ENCODE peak calls at places on chromosomes 3 and 15, in four cellular contexts. U, G, F and X are unnamed samples.

GRCh38 chr3:55235416-55235815 is 251.7 kb downstream of the WNT5A start:
- DNase-seq in U (no peak), G (no peak), F (no peak), X (no peak)

GRCh38 chr15:41493205-41493901 is at the start of gene ITPKA:
- DNase-seq in U (peak), G (peak), F (peak), X (peak)

GRCh38 chr3:185865277-185865676 is 40.4 kb upstream of the IGF2BP2 start:
- DNase-seq in U (no peak), G (no peak), F (no peak), X (no peak)

GRCh38 chr3:39148116-39149058 is 5.0 kb downstream of the CSRNP1 start:
- DNase-seq in U (no peak), G (no peak), F (no peak), X (peak)

GRCh38 chr15:95812491-95812890 is 518.0 kb upstream of the NR2F2 start:
- DNase-seq in U (no peak), G (no peak), F (peak), X (no peak)

GRCh38 chr3:46695177-46695961 is 1.9 kb upstream of the ALS2CL start:
- DNase-seq in U (peak), G (peak), F (peak), X (peak)

GRCh38 chr15:90015749-90016148 is 14.6 kb downstream of the ZNF710 start:
- DNase-seq in U (no peak), G (no peak), F (no peak), X (no peak)

GRCh38 chr3:160869825-160870224 is 113.8 kb downstream of the PPM1L start:
- DNase-seq in U (no peak), G (no peak), F (peak), X (no peak)

GRCh38 chr3:15287565-15288330 is 44.6 kb downstream of the SH3BP5 start:
- DNase-seq in U (no peak), G (peak), F (peak), X (no peak)

GRCh38 chr3:184314700-184315505 is 497 bp downstream of the EIF4G1 start:
- DNase-seq in U (peak), G (peak), F (peak), X (no peak)

GRCh38 chr3:58835075-58835474 is 168.5 kb upstream of the FAM3D start:
- DNase-seq in U (no peak), G (no peak), F (peak), X (no peak)

GRCh38 chr15:89358435-89358754 is 23.8 kb upstream of the POLG start:
- DNase-seq in U (no peak), G (no peak), F (no peak), X (no peak)

GRCh38 chr15:58521293-58521991 is 89.7 kb downstream of the LIPC start:
- DNase-seq in U (no peak), G (peak), F (peak), X (no peak)

GRCh38 chr3:39146611-39147373 is 6.6 kb downstream of the CSRNP1 start:
- DNase-seq in U (peak), G (peak), F (peak), X (peak)

GRCh38 chr3:76826915-76827314 is 213.0 kb upstream of the ROBO2 start:
- DNase-seq in U (no peak), G (no peak), F (no peak), X (no peak)

GRCh38 chr3:115916866-115917265 is 293.6 kb downstream of the GAP43 start:
- DNase-seq in U (no peak), G (no peak), F (no peak), X (no peak)

GRCh38 chr15:45187894-45188830 is at the start of gene SHF:
- DNase-seq in U (peak), G (no peak), F (peak), X (peak)

GRCh38 chr3:138289260-138289659 is 40.4 kb downstream of the NME9 start:
- DNase-seq in U (no peak), G (no peak), F (no peak), X (no peak)

GRCh38 chr3:64215559-64215958 is 9.7 kb downstream of the PRICKLE2 start:
- DNase-seq in U (no peak), G (no peak), F (no peak), X (no peak)

GRCh38 chr3:64215084-64215483 is 10.2 kb downstream of the PRICKLE2 start:
- DNase-seq in U (no peak), G (no peak), F (no peak), X (no peak)

GRCh38 chr3:64213224-64213893 is 11.9 kb downstream of the PRICKLE2 start:
- DNase-seq in U (no peak), G (no peak), F (no peak), X (no peak)

GRCh38 chr3:64214697-64215018 is 10.6 kb downstream of the PRICKLE2 start:
- DNase-seq in U (no peak), G (no peak), F (peak), X (no peak)

DNA sequence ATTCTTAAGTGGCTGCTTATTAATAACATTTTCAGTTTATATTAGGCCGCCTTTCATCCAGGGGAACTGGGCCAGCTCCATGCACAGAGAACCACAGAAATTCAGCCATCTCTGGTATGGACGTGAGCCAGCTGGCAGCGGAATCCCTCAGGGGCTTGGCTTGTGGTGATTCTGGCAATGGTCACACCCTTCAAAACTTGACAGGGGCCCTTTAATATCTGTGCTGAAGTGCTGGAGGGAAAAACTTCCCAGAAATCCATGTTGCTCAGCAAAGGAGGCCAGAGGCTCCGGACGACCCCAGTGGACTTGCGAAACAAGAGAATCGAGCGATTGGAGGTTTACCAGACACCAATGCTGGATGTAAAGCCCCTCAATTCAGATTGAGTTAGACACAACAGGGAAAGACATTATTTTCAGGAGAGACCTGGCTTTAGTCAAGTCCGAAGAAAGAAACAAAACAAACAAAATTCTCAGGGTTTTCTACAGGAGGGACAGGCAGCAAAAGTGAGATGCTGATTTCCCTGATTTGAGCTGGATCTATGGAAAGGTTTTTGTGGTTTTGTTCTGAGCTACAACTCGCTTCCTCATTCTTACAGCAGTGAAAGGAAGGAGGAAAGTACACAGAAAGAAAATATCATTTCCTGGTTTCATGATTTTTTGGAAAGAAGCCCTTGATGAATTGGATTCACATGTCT is 11.1 kb downstream of the PRICKLE2 start:
- DNase-seq in U (no peak), G (peak), F (peak), X (no peak)
- H3K4me3 ChIP-seq in U (no peak), G (peak), F (peak), X (no peak)

GRCh38 chr3:86951343-86951742 is 39.6 kb downstream of the VGLL3 start:
- DNase-seq in U (no peak), G (no peak), F (no peak), X (no peak)

GRCh38 chr3:86954226-86954625 is 36.7 kb downstream of the VGLL3 start:
- DNase-seq in U (no peak), G (no peak), F (no peak), X (no peak)

GRCh38 chr3:86950717-86951116 is 40.2 kb downstream of the VGLL3 start:
- DNase-seq in U (no peak), G (no peak), F (no peak), X (no peak)

GRCh38 chr3:86958534-86958933 is 32.4 kb downstream of the VGLL3 start:
- DNase-seq in U (no peak), G (no peak), F (peak), X (no peak)

GRCh38 chr3:86954751-86955150 is 36.2 kb downstream of the VGLL3 start:
- DNase-seq in U (no peak), G (no peak), F (no peak), X (no peak)
- H3K4me3 ChIP-seq in U (no peak), G (no peak), F (no peak), X (no peak)

DNA sequence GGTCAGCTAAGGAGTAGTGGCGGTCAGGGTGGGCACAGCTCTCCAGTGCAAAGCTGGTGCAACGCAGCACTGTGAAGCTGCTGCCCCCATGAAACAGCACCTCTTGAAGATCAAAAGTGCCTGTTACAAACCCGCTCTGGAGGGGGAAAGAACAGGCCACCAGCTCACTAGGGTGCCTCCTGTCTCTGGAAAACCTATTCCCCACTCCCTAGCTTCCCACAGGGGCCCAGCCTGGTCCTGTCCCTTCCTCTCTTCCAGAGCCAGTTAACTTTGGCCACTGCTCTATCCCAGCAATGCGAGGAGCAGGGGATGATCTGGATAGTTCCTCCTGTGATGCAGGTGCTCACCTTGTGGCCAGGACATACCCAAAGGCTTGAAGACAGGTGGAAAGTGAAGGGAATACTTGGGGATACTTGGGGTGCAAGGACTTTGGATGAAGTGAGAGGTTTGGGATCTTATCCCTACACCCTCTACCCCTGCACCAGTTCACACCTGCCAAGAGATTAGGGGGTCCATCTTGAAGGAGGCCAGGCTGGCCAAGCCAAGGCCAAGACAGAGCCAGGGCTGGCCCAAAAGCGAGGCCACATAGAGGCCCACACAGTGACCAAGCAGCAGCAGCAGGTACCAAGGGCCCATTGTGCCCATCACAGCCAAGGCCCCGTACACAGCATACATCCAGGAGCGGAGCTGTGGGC is 4.2 kb downstream of the HHATL start:
- DNase-seq in U (no peak), G (no peak), F (no peak), X (no peak)
- H3K4me3 ChIP-seq in U (no peak), G (no peak), F (no peak), X (no peak)

DNA sequence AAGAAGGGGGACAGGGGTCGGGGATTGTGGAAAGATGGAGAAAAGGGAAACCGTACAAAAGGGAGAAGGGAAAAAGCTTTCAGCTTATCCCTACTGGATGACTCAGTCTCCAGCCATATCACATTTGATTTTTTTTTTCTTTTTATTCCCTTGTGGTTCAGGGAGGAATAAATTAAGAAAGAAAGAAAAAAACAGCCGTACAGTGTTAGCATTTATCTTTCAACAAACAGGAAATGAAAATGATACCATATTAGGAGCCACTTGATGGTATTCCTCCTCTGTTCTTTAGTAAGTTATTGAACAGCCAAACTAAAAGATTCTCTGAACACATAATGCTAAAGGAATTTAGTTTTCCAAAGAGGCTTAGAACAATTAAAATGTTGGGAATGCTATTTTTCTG is 594.4 kb downstream of the FOXP1 start:
- DNase-seq in U (no peak), G (no peak), F (peak), X (peak)
- H3K4me3 ChIP-seq in U (no peak), G (no peak), F (no peak), X (no peak)

DNA sequence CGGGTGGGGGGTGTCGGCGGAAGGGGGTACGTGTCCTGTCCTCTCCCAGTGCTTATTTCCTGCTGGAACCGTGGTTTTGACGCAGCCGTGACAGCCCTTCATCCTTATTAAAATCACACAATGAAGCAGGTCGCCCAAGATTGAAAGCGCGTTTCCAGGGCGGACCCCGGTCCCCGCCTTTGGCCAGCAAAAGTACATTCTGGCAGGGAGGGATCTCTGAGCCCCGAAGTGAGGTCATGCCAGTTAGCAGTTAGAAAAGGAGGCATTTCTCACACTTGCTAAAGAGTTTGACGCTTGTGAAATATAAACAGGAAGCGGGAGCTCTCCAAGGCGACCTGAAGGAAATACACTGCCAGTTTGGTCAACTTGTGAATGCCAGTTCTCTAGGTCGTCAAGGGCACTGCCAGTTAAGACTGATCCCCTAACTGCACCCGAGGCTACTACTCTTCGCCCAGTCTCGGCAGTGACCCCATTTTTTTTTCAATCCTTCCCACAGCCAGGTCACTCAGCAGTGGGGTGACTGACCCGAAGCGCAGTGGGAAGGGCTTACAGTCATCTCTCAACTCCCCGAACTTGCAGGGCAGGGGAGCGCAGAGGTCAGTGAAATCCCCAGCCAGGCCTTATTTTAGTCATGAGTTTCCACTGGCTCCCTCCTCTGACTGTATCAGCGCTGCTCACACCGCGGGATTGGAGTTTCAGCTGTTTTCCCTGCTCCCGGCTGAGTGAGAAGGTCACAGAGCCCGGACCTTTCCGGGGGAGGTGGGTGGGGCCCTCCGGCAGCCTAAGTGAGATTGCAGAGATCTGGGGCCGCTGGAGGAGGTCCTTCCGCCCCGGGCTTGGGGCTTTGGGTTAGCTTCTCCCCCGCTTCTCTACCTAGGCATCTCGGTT is 2.0 kb upstream of the BHLHE40 start:
- DNase-seq in U (peak), G (peak), F (peak), X (no peak)
- H3K4me3 ChIP-seq in U (peak), G (peak), F (peak), X (peak)

GRCh38 chr15:81182031-81182745 is 14.5 kb upstream of the IL16 start:
- DNase-seq in U (no peak), G (no peak), F (peak), X (peak)
- H3K4me3 ChIP-seq in U (no peak), G (peak), F (no peak), X (peak)

GRCh38 chr3:141797167-141797773 is 34.1 kb downstream of the GRK7 start:
- DNase-seq in U (peak), G (peak), F (peak), X (peak)
- H3K4me3 ChIP-seq in U (peak), G (peak), F (peak), X (peak)

GRCh38 chr3:60009931-60010478 is 960.2 kb upstream of the CFAP20DC start:
- DNase-seq in U (no peak), G (no peak), F (no peak), X (no peak)

GRCh38 chr3:60013241-60013640 is 963.4 kb upstream of the CFAP20DC start:
- DNase-seq in U (no peak), G (no peak), F (no peak), X (no peak)

GRCh38 chr3:60010778-60011177 is 961.0 kb upstream of the CFAP20DC start:
- DNase-seq in U (peak), G (no peak), F (no peak), X (peak)
- H3K4me3 ChIP-seq in U (peak), G (no peak), F (no peak), X (peak)

DNA sequence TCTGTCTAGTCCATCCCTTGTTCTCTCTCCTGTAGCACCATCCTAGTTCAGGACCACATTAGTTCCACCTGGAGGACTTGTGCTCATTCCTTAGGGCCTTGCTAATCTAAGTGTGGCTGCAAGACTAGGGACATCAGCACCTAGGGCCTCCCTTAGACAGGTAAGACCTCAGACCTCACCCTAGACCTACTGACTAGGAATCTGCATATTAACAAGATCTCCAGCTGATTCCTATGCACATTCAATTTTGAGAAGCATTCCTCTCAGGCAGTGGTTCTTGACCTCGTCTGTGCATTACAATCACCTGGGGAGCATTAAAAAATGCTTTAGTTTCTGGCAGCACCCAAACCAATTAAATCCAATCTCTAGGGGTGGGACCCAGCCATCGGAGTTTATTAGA is 238.4 kb upstream of the RGMA start:
- DNase-seq in U (no peak), G (no peak), F (no peak), X (no peak)
- H3K4me3 ChIP-seq in U (no peak), G (no peak), F (no peak), X (no peak)

DNA sequence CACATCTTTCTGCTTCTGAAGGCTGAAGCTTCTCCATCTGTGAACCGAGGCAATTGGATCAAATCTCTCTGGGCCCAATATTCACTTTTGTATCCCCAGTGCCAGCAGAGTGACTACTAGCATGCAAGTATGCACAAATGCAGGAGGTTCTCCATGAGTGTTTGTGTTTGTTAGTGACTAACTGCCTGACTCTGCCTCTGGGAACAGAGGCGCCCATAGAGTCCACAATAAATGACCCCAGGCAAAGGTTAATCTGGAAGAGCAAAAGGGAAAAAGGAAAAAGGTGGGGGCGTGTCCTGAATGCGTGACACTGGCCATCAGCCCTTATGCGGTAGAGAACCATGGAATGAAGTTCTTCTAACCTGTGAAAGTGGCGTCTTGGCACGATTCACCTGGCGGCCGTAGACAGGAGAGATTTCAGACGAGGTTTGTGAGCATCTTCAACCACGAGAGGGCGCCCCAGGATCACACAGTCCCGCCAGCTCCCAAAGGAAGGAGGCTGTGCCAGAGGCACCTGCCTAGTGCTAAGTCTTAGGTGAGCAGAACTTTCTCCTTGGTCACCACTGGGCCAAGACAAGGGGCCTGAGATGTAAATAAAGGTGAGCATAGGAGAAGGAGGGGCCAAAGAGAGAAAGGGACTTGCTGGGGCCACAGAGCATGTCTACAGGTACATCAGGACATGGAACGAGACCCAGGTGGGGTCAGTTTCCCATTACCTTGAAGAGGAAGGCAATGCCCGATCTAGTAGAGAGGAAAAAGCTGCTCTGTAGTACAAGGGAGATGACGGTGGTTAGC is 44.2 kb downstream of the RBPMS2 start:
- DNase-seq in U (peak), G (peak), F (peak), X (peak)
- H3K4me3 ChIP-seq in U (no peak), G (no peak), F (no peak), X (no peak)